ENCODE peak calls at places on chromosomes 6 and 20, in six cellular contexts. W is progenitor cell of endocrine pancreas, G is upper lobe of right lung, N is G401, I is lower lobe of right lung, M is SHP77. J is an unnamed sample.

GRCh38 chr6:46175446-46175845 is 4.7 kb upstream of the ENPP5 start:
- DNase-seq in I (no peak), W (no peak), M (no peak), G (no peak), N (no peak), J (no peak)

GRCh38 chr6:10425177-10425972 is 10.5 kb upstream of the TFAP2A start:
- DNase-seq in G (no peak), M (no peak), I (no peak), N (no peak), W (no peak), J (no peak)

GRCh38 chr6:45690846-45691245 is 313.1 kb upstream of the SUPT3H start:
- DNase-seq in W (no peak), M (no peak), G (no peak), I (no peak), N (no peak), J (no peak)

GRCh38 chr6:157997893-157998608 is 16.4 kb downstream of the SYNJ2 start:
- DNase-seq in N (no peak), M (no peak), I (peak; percentile 2), G (no peak), W (no peak), J (no peak)

GRCh38 chr6:13297391-13297790 is 30.9 kb downstream of the TBC1D7 start:
- DNase-seq in M (no peak), W (no peak), I (no peak), G (no peak), N (no peak), J (no peak)

GRCh38 chr6:7566031-7566556 is 23.9 kb upstream of the SNRNP48 start:
- DNase-seq in G (no peak), N (no peak), M (no peak), W (no peak), I (no peak), J (no peak)

GRCh38 chr6:151451417-151451949 is 443 bp downstream of the RMND1 start:
- DNase-seq in N (no peak), G (no peak), M (no peak), I (no peak), W (no peak), J (no peak)

GRCh38 chr6:45479834-45480696 is 102.3 kb upstream of the SUPT3H start:
- DNase-seq in M (no peak), W (no peak), N (no peak), I (no peak), G (no peak), J (no peak)

GRCh38 chr6:32885698-32886286 is 31.8 kb downstream of the PSMB9 start:
- DNase-seq in N (peak; percentile 88), G (no peak), W (no peak), M (peak; percentile 57), I (no peak), J (no peak)

GRCh38 chr20:58382096-58382495 is 6.9 kb upstream of the VAPB start:
- DNase-seq in I (no peak), G (no peak), N (no peak), M (no peak), W (no peak), J (no peak)

GRCh38 chr20:36497856-36498255 is 43.5 kb upstream of the MYL9 start:
- DNase-seq in N (no peak), G (no peak), W (no peak), I (no peak), M (no peak), J (no peak)

GRCh38 chr6:169909113-169909512 is 157.7 kb downstream of the ERMARD start:
- DNase-seq in W (no peak), M (no peak), G (no peak), N (no peak), I (no peak), J (no peak)

GRCh38 chr20:52457826-52458225 is 266.2 kb upstream of the ZFP64 start:
- DNase-seq in G (no peak), I (no peak), W (no peak), N (no peak), M (no peak), J (no peak)

GRCh38 chr6:158687507-158687906 is 37.7 kb downstream of the SYTL3 start:
- DNase-seq in G (no peak), N (no peak), M (no peak), W (no peak), I (no peak), J (no peak)

GRCh38 chr20:49318430-49319203 is 40.8 kb upstream of the ZNFX1 start:
- DNase-seq in I (peak; percentile 54), G (no peak), N (no peak), M (no peak), W (peak; percentile 21), J (no peak)

GRCh38 chr6:149060300-149060984 is 257.1 kb upstream of the TAB2 start:
- DNase-seq in M (peak; percentile 39), G (no peak), W (no peak), N (no peak), I (peak; percentile 52), J (peak; percentile 25)

GRCh38 chr6:7765575-7766325 is 39.9 kb downstream of the BMP6 start:
- DNase-seq in G (no peak), N (no peak), M (no peak), I (no peak), W (no peak), J (no peak)

GRCh38 chr6:124792386-124792785 is 169.9 kb upstream of the RNF217 start:
- DNase-seq in G (no peak), I (no peak), N (no peak), W (no peak), M (no peak), J (no peak)

GRCh38 chr6:90087103-90087833 is 193.0 kb downstream of the GJA10 start:
- DNase-seq in W (no peak), G (no peak), N (no peak), I (no peak), M (no peak), J (no peak)

GRCh38 chr20:1887321-1887720 is 7.9 kb upstream of the SIRPA start:
- DNase-seq in G (no peak), W (no peak), N (peak; percentile 89), M (no peak), I (no peak), J (no peak)

GRCh38 chr20:1894471-1894950 is 696 bp upstream of the SIRPA start:
- DNase-seq in W (peak; percentile 58), I (no peak), N (peak; percentile 47), M (no peak), G (peak; percentile 75), J (no peak)

GRCh38 chr6:93550551-93551276 is 131.4 kb upstream of the EPHA7 start:
- DNase-seq in G (no peak), W (no peak), N (no peak), M (peak; percentile 23), I (no peak), J (no peak)

GRCh38 chr20:10423735-10424134 is 10.3 kb downstream of the MKKS start:
- DNase-seq in I (no peak), G (no peak), W (no peak), M (no peak), N (no peak), J (no peak)

GRCh38 chr6:169965239-169965638 is 213.8 kb downstream of the ERMARD start:
- DNase-seq in G (no peak), N (peak; percentile 55), M (no peak), I (no peak), W (no peak), J (no peak)